ENCODE peak calls at places on chromosomes 12 and 14, in four cellular contexts. V is breast epithelium, C is adrenal gland, L is heart right ventricle. K is an unnamed sample.

GRCh38 chr14:74698894-74699293 is 14.0 kb downstream of the AREL1 start:
- DNase-seq in C (no peak), V (no peak), L (no peak), K (no peak)

GRCh38 chr14:89750206-89750867 is 204.2 kb downstream of the EFCAB11 start:
- DNase-seq in L (no peak), C (no peak), V (no peak), K (no peak)

GRCh38 chr14:68399971-68400370 is 392.9 kb downstream of the ZFP36L1 start:
- DNase-seq in L (no peak), C (no peak), V (no peak), K (no peak)

GRCh38 chr14:75634848-75635247 is 25.8 kb downstream of the ERG28 start:
- DNase-seq in V (peak; percentile 58), C (no peak), L (no peak), K (no peak)

GRCh38 chr12:113500662-113501435 is 29.2 kb upstream of the LHX5 start:
- DNase-seq in C (no peak), L (no peak), V (no peak), K (no peak)

GRCh38 chr12:51370667-51371066 is 20.5 kb downstream of the GALNT6 start:
- DNase-seq in C (no peak), L (no peak), V (no peak), K (no peak)

GRCh38 chr12:24476310-24476709 is 472.6 kb downstream of the BCAT1 start:
- DNase-seq in L (no peak), C (no peak), V (no peak), K (no peak)

GRCh38 chr12:26461799-26462198 is 266.4 kb downstream of the SSPN start:
- DNase-seq in L (no peak), C (no peak), V (no peak), K (no peak)

GRCh38 chr12:52050116-52050770 is 999 bp upstream of the NR4A1 start:
- DNase-seq in L (no peak), C (peak; percentile 55), V (no peak), K (peak; percentile 81)

GRCh38 chr14:104690266-104690711 is 871 bp downstream of the INF2 start:
- DNase-seq in V (no peak), C (no peak), L (peak; percentile 27), K (no peak)

GRCh38 chr12:41202051-41202450 is 13.9 kb downstream of the PDZRN4 start:
- DNase-seq in V (no peak), L (no peak), C (no peak), K (no peak)

GRCh38 chr14:103448097-103448496 is 62.9 kb downstream of the MARK3 start:
- DNase-seq in C (no peak), V (no peak), L (no peak), K (no peak)

GRCh38 chr14:99374964-99375363 is 103.0 kb upstream of the BCL11B start:
- DNase-seq in C (no peak), V (no peak), L (no peak), K (no peak)

GRCh38 chr14:105475916-105476845 is 1.6 kb downstream of the CRIP2 start:
- DNase-seq in V (no peak), C (no peak), L (peak; percentile 84), K (peak; percentile 64)

GRCh38 chr12:131311764-131312163 is 358.1 kb downstream of the ADGRD1 start:
- DNase-seq in L (no peak), C (no peak), V (no peak), K (no peak)

GRCh38 chr14:86626530-86626929 is 1096.6 kb downstream of the FLRT2 start:
- DNase-seq in V (no peak), C (no peak), L (no peak), K (no peak)

GRCh38 chr12:100497105-100497795 is 23.6 kb downstream of the NR1H4 start:
- DNase-seq in C (no peak), L (no peak), V (no peak), K (no peak)

GRCh38 chr12:29566441-29566840 is 69.0 kb upstream of the OVCH1 start:
- DNase-seq in V (no peak), L (no peak), C (no peak), K (no peak)

GRCh38 chr12:40970320-40970907 is 217.7 kb upstream of the PDZRN4 start:
- DNase-seq in C (no peak), L (no peak), V (no peak), K (no peak)

GRCh38 chr12:130780880-130781575 is 58.0 kb downstream of the STX2 start:
- DNase-seq in L (no peak), C (no peak), V (no peak), K (no peak)

GRCh38 chr12:4829161-4829792 is 80.4 kb upstream of the KCNA1 start:
- DNase-seq in C (no peak), L (no peak), V (no peak), K (no peak)

GRCh38 chr14:91654836-91655235 is 77.0 kb downstream of the CATSPERB start:
- DNase-seq in L (no peak), V (peak; percentile 39), C (no peak), K (no peak)

GRCh38 chr12:46372852-46373302 is 304 bp upstream of the SLC38A2 start:
- DNase-seq in V (no peak), C (no peak), L (no peak), K (no peak)

GRCh38 chr12:121827351-121828099 is 23.7 kb downstream of the SETD1B start:
- DNase-seq in L (no peak), C (no peak), V (no peak), K (no peak)

GRCh38 chr12:121829250-121829918 is 25.6 kb downstream of the SETD1B start:
- DNase-seq in V (no peak), L (no peak), C (no peak), K (no peak)

GRCh38 chr12:121828306-121828705 is 24.5 kb downstream of the SETD1B start:
- DNase-seq in V (no peak), C (no peak), L (no peak), K (no peak)

GRCh38 chr12:121830134-121830533 is 26.3 kb downstream of the SETD1B start:
- DNase-seq in L (no peak), C (no peak), V (no peak), K (no peak)

DNA sequence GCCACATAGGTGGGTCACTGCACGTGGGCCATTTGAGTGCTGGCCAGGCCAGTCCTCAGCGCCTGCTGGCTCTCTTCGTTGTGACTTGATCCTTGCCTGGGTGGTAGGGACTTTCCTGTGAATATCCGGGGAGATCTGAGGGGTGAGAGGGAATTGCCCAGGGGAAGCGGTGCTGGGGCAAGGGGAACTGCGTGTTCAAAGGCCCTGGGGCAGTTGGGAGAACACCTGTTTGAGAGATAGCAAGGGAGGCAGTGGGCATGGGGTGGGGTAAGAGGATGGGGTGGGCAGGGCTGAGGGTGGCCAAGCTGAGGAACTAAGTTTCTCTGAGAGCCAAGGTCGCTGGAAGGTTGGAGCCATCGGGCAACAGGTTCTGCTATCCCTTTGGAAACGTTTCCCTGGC is 25.0 kb downstream of the SETD1B start:
- DNase-seq in V (no peak), L (no peak), C (no peak), K (no peak)
- H3K36me3 ChIP-seq in V (peaks cover 22% of the 10 kb centered on the region), L (peaks cover 87% of the 10 kb centered on the region), C (peaks cover 71% of the 10 kb centered on the region), K (no peaks in the 10 kb centered on the region)

DNA sequence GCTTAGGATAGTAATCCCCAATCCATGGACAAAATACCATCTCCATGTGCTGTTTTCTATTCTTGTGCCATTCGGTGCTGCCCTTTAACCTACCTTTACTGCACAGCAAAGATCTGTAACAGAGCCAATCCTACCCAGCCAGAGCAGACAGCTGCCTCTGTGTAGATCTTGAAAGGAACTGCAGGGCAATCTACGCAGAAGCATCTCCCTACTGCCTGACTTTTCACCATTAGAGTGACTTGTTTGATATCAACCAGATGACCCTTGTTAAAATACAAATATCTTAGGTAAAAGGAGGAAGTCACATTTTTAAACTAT is 33.9 kb upstream of the PPM1A start:
- DNase-seq in V (no peak), L (no peak), C (no peak), K (no peak)
- H3K27ac ChIP-seq in V (no peak overlapping the region), L (no peak overlapping the region), C (no peak overlapping the region), K (no peak overlapping the region)

DNA sequence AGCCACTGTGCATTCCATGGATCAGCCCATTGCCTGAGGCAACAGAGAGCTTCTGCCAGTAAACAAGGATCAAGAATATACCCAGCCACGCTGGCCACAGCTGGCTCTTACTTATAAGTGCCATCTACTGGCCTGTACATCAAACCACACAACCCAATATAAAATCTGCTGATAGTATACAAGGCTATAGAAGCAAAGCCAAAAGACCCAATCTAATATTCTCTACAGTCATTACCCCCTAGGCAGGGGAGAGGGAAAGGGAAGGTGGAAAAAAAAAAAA is 4.4 kb upstream of the FAM186B start:
- DNase-seq in V (no peak), C (no peak), L (no peak), K (no peak)
- TF ChIP-seq CTCF in V (no peak), C (no peak), L (no peak), K (no peak)

DNA sequence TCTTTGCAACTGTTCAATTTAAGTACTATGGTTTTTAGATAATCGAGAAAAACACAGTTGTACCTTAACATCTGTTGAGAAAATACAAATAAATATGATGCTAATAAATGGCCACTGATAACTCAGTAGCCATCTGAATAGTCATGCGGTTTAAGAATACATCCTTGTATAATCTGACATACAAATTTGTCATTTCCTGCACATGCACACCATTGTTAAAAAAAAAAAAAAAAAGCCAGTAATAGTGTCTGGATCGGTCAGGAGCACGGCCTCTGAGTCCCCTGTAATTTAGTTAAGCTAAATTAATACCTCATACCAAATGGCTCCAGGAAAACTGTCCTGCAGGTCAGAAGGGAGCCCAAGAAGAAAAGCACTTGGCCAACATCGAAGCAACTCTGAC is 16.8 kb downstream of the RFC5 start:
- DNase-seq in C (no peak), L (no peak), V (no peak), K (no peak)
- H3K36me3 ChIP-seq in C (peaks cover 85% of the 10 kb centered on the region), L (peaks cover 100% of the 10 kb centered on the region), V (peaks cover 8% of the 10 kb centered on the region), K (no peaks in the 10 kb centered on the region)

GRCh38 chr12:49031573-49032161 is 13.1 kb upstream of the PRKAG1 start:
- DNase-seq in V (no peak), C (no peak), L (peak; percentile 8), K (peak; percentile 24)
- H3K27ac ChIP-seq in V (no peak overlapping the region), C (no peak overlapping the region), L (no peak overlapping the region), K (no peak overlapping the region)

GRCh38 chr12:6234906-6235305 is 34.7 kb downstream of the CD9 start:
- DNase-seq in L (no peak), C (no peak), V (no peak), K (no peak)

GRCh38 chr12:6234214-6234613 is 34.0 kb downstream of the CD9 start:
- DNase-seq in C (no peak), L (no peak), V (no peak), K (no peak)

GRCh38 chr12:6231359-6232268 is 31.4 kb downstream of the CD9 start:
- DNase-seq in C (no peak), L (no peak), V (no peak), K (no peak)

GRCh38 chr12:6235499-6235898 is 35.3 kb downstream of the CD9 start:
- DNase-seq in L (peak; percentile 37), V (peak; percentile 80), C (peak; percentile 74), K (no peak)

GRCh38 chr12:6233121-6233971 is 33.1 kb downstream of the CD9 start:
- DNase-seq in L (peak; percentile 25), C (no peak), V (no peak), K (no peak)
- TF ChIP-seq CTCF in L (no peak), C (no peak), V (no peak), K (no peak)

DNA sequence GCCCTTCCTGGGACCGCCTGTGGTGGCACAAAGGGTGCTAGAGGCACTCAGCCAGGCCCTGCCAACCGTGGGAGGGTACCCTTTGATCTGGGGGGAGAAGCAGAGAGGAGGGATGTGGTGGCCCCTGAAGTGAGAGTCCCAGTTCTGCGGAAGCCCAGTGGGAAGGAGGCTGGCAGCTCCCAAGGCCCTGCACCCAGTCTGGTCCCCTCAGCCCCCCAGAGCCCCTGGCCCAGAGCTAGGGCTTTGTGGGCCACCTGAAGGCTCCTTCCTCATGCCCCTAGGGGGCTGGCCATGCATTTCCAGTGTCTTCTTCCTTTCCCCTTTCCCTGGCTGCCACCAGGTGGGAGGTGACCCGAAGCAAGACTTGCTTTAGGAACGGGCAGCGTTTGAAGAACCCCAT is 44.3 kb downstream of the PLEKHG3 start:
- DNase-seq in C (no peak), V (no peak), L (no peak), K (no peak)
- H3K36me3 ChIP-seq in C (no peaks in the 10 kb centered on the region), V (no peaks in the 10 kb centered on the region), L (peaks cover 46% of the 10 kb centered on the region), K (no peaks in the 10 kb centered on the region)

GRCh38 chr12:104304261-104305004 is 894 bp downstream of the EID3 start:
- DNase-seq in L (no peak), C (no peak), V (no peak), K (no peak)
- H3K27ac ChIP-seq in L (peak overlapping the region; percentile 62), C (peak overlapping the region; percentile 40), V (peak overlapping the region; percentile 80), K (peak overlapping the region; percentile 75)

K was measured in ovary.